ENCODE peak calls at places on chromosomes 11 and 22, in eight cellular contexts. J, W, P, Q, Y, E, C and N are unnamed samples.

GRCh38 chr11:62142921-62143320 is 19.1 kb downstream of the INCENP start:
- DNase-seq in J (peak), W (peak), P (no peak), Q (no peak), Y (no peak), E (no peak), C (no peak), N (no peak)

GRCh38 chr22:47307812-47308211 is 545.4 kb downstream of the TBC1D22A start:
- DNase-seq in J (no peak), W (no peak), P (no peak), Q (no peak), Y (no peak), E (no peak), C (no peak), N (no peak)

GRCh38 chr11:65424200-65425104 is 1.9 kb downstream of the NEAT1 start:
- DNase-seq in J (peak), W (peak), P (peak), Q (peak), Y (peak), E (no peak), C (no peak), N (peak)

GRCh38 chr11:118845369-118845768 is 38.3 kb upstream of the CXCR5 start:
- DNase-seq in J (no peak), W (no peak), P (no peak), Q (peak), Y (no peak), E (peak), C (no peak), N (no peak)

GRCh38 chr11:2512431-2513407 is 67.9 kb downstream of the KCNQ1 start:
- DNase-seq in J (peak), W (peak), P (no peak), Q (no peak), Y (no peak), E (no peak), C (no peak), N (no peak)

GRCh38 chr11:73325036-73325981 is 17.2 kb downstream of the ARHGEF17 start:
- DNase-seq in J (peak), W (peak), P (no peak), Q (peak), Y (no peak), E (no peak), C (no peak), N (peak)

GRCh38 chr11:16738198-16738948 is at the start of gene C11orf58:
- DNase-seq in J (peak), W (peak), P (peak), Q (peak), Y (peak), E (peak), C (peak), N (peak)

GRCh38 chr11:9613118-9613829 is 39.8 kb downstream of the WEE1 start:
- DNase-seq in J (peak), W (peak), P (peak), Q (peak), Y (peak), E (peak), C (peak), N (peak)

GRCh38 chr22:39565414-39565944 is 5.1 kb upstream of the CACNA1I start:
- DNase-seq in J (no peak), W (no peak), P (no peak), Q (no peak), Y (no peak), E (no peak), C (no peak), N (no peak)

GRCh38 chr22:23065069-23065451 is 5.3 kb upstream of the GNAZ start:
- DNase-seq in J (peak), W (peak), P (no peak), Q (no peak), Y (no peak), E (no peak), C (no peak), N (no peak)

GRCh38 chr22:43823911-43824665 is 12.0 kb upstream of the EFCAB6 start:
- DNase-seq in J (no peak), W (no peak), P (no peak), Q (no peak), Y (no peak), E (no peak), C (no peak), N (no peak)

GRCh38 chr22:25125693-25126357 is 73.8 kb upstream of the CRYBB3 start:
- DNase-seq in J (no peak), W (no peak), P (no peak), Q (no peak), Y (no peak), E (no peak), C (no peak), N (no peak)

GRCh38 chr22:46415816-46416536 is 80.5 kb downstream of the TRMU start:
- DNase-seq in J (no peak), W (no peak), P (no peak), Q (peak), Y (no peak), E (no peak), C (no peak), N (no peak)

GRCh38 chr11:44793350-44794090 is 66.8 kb downstream of the TSPAN18 start:
- DNase-seq in J (no peak), W (no peak), P (no peak), Q (no peak), Y (no peak), E (no peak), C (no peak), N (no peak)

GRCh38 chr22:48340191-48340590 is 1487.5 kb downstream of the BRD1 start:
- DNase-seq in J (peak), W (no peak), P (no peak), Q (no peak), Y (no peak), E (no peak), C (no peak), N (no peak)

GRCh38 chr11:83120328-83120727 is 36.6 kb upstream of the PCF11 start:
- DNase-seq in J (no peak), W (no peak), P (no peak), Q (peak), Y (no peak), E (no peak), C (peak), N (no peak)

GRCh38 chr11:30586251-30587144 is at the start of gene MPPED2:
- DNase-seq in J (peak), W (peak), P (no peak), Q (no peak), Y (no peak), E (no peak), C (no peak), N (peak)

GRCh38 chr22:32951807-32952153 is 106.4 kb downstream of the SYN3 start:
- DNase-seq in J (no peak), W (peak), P (no peak), Q (no peak), Y (no peak), E (no peak), C (no peak), N (peak)

GRCh38 chr22:17501679-17502285 is 61.5 kb upstream of the SLC25A18 start:
- DNase-seq in J (no peak), W (no peak), P (peak), Q (peak), Y (peak), E (peak), C (peak), N (peak)

GRCh38 chr11:64224151-64224890 is 1.7 kb downstream of the TRPT1 start:
- DNase-seq in J (peak), W (no peak), P (no peak), Q (no peak), Y (no peak), E (no peak), C (no peak), N (no peak)

GRCh38 chr22:45551310-45552016 is 48.8 kb downstream of the FBLN1 start:
- DNase-seq in J (peak), W (peak), P (no peak), Q (peak), Y (no peak), E (no peak), C (no peak), N (peak)

GRCh38 chr22:49964136-49964492 is 3.5 kb downstream of the PIM3 start:
- DNase-seq in J (peak), W (peak), P (peak), Q (no peak), Y (peak), E (no peak), C (no peak), N (peak)

GRCh38 chr22:42635531-42635930 is 4.9 kb downstream of the ATP5MGL start:
- DNase-seq in J (peak), W (no peak), P (no peak), Q (peak), Y (no peak), E (peak), C (peak), N (peak)

GRCh38 chr11:112113539-112114457 is 27.1 kb downstream of the SDHD start:
- DNase-seq in J (no peak), W (no peak), P (no peak), Q (peak), Y (no peak), E (peak), C (peak), N (no peak)

GRCh38 chr11:64146036-64146943 is 19.6 kb downstream of the MACROD1 start:
- DNase-seq in J (no peak), W (no peak), P (peak), Q (peak), Y (peak), E (no peak), C (peak), N (peak)

GRCh38 chr11:8372641-8373381 is 109.1 kb upstream of the LMO1 start:
- DNase-seq in J (no peak), W (no peak), P (no peak), Q (no peak), Y (no peak), E (no peak), C (no peak), N (no peak)

GRCh38 chr22:25095869-25096268 is 103.8 kb upstream of the CRYBB3 start:
- DNase-seq in J (no peak), W (no peak), P (no peak), Q (no peak), Y (no peak), E (no peak), C (no peak), N (no peak)

GRCh38 chr22:42160830-42161696 is 30.5 kb upstream of the CYP2D6 start:
- DNase-seq in J (peak), W (no peak), P (no peak), Q (no peak), Y (no peak), E (no peak), C (no peak), N (no peak)

GRCh38 chr11:4699697-4700435 is 2.2 kb upstream of the OR51E2 start:
- DNase-seq in J (no peak), W (no peak), P (no peak), Q (no peak), Y (no peak), E (no peak), C (no peak), N (no peak)

GRCh38 chr22:46894081-46894671 is 131.7 kb downstream of the TBC1D22A start:
- DNase-seq in J (no peak), W (no peak), P (no peak), Q (peak), Y (no peak), E (no peak), C (no peak), N (peak)

GRCh38 chr22:48811885-48812284 is 1015.8 kb downstream of the BRD1 start:
- DNase-seq in J (no peak), W (no peak), P (no peak), Q (no peak), Y (no peak), E (no peak), C (no peak), N (no peak)

GRCh38 chr22:17712441-17712840 is 61.8 kb downstream of the BID start:
- DNase-seq in J (no peak), W (no peak), P (no peak), Q (peak), Y (no peak), E (no peak), C (no peak), N (no peak)